ENCODE peak calls at places on chromosomes 6 and 20, in five cellular contexts. One of them, this sample, is unnamed.

GRCh38 chr20:21511485-21511849 is 2.4 kb downstream of the NKX2-2 start:
- DNase-seq in suprapubic skin: no peak
- DNase-seq in ovary: no peak
- DNase-seq in H1: no peak
- DNase-seq in stomach: no peak
- DNase-seq in this sample: no peak

GRCh38 chr6:23137596-23137995 is 568.2 kb downstream of the HDGFL1 start:
- DNase-seq in H1: no peak
- DNase-seq in ovary: no peak
- DNase-seq in stomach: no peak
- DNase-seq in suprapubic skin: no peak
- DNase-seq in this sample: no peak

GRCh38 chr6:149213829-149214228 is 103.7 kb upstream of the TAB2 start:
- DNase-seq in suprapubic skin: no peak
- DNase-seq in stomach: no peak
- DNase-seq in H1: no peak
- DNase-seq in ovary: no peak
- DNase-seq in this sample: no peak

GRCh38 chr6:135919026-135919425 is 67.5 kb downstream of the PDE7B start:
- DNase-seq in H1: no peak
- DNase-seq in ovary: no peak
- DNase-seq in suprapubic skin: no peak
- DNase-seq in stomach: no peak
- DNase-seq in this sample: no peak

GRCh38 chr20:18533491-18533890 is 25.8 kb downstream of the SEC23B start:
- DNase-seq in stomach: no peak
- DNase-seq in suprapubic skin: no peak
- DNase-seq in ovary: no peak
- DNase-seq in H1: no peak
- DNase-seq in this sample: no peak

GRCh38 chr6:123168892-123169851 is 173.1 kb downstream of the CLVS2 start:
- DNase-seq in stomach: no peak
- DNase-seq in H1: no peak
- DNase-seq in suprapubic skin: no peak
- DNase-seq in ovary: no peak
- DNase-seq in this sample: no peak

GRCh38 chr6:33950891-33951889 is 147.4 kb upstream of the MLN start:
- DNase-seq in stomach: no peak
- DNase-seq in H1: no peak
- DNase-seq in ovary: no peak
- DNase-seq in suprapubic skin: no peak
- DNase-seq in this sample: no peak

GRCh38 chr20:53444386-53444785 is 149.3 kb downstream of the ZNF217 start:
- DNase-seq in stomach: no peak
- DNase-seq in ovary: peak; percentile 61
- DNase-seq in suprapubic skin: no peak
- DNase-seq in H1: no peak
- DNase-seq in this sample: no peak

GRCh38 chr6:37123957-37124729 is 45.8 kb upstream of the PIM1 start:
- DNase-seq in stomach: no peak
- DNase-seq in ovary: no peak
- DNase-seq in H1: no peak
- DNase-seq in suprapubic skin: no peak
- DNase-seq in this sample: no peak

GRCh38 chr6:52362443-52363221 is 681 bp downstream of the PAQR8 start:
- DNase-seq in suprapubic skin: peak; percentile 75
- DNase-seq in H1: no peak
- DNase-seq in ovary: peak; percentile 68
- DNase-seq in stomach: peak; percentile 37
- DNase-seq in this sample: peak; percentile 17

GRCh38 chr6:170129691-170130171 is 161.1 kb downstream of the DLL1 start:
- DNase-seq in ovary: peak; percentile 55
- DNase-seq in stomach: peak; percentile 82
- DNase-seq in H1: no peak
- DNase-seq in suprapubic skin: peak; percentile 68
- DNase-seq in this sample: no peak

GRCh38 chr6:40371621-40372020 is 215.5 kb downstream of the LRFN2 start:
- DNase-seq in stomach: no peak
- DNase-seq in ovary: no peak
- DNase-seq in suprapubic skin: no peak
- DNase-seq in H1: no peak
- DNase-seq in this sample: no peak

GRCh38 chr20:17611540-17612286 is 41.8 kb downstream of the DSTN start:
- DNase-seq in ovary: peak; percentile 41
- DNase-seq in suprapubic skin: peak; percentile 69
- DNase-seq in H1: no peak
- DNase-seq in stomach: peak; percentile 72
- DNase-seq in this sample: no peak

GRCh38 chr6:166029506-166029905 is 138.1 kb downstream of the TBXT start:
- DNase-seq in ovary: no peak
- DNase-seq in stomach: no peak
- DNase-seq in suprapubic skin: no peak
- DNase-seq in H1: no peak
- DNase-seq in this sample: no peak

GRCh38 chr20:62142252-62143117 is 709 bp downstream of the PSMA7 start:
- DNase-seq in ovary: peak; percentile 55
- DNase-seq in stomach: peak; percentile 36
- DNase-seq in H1: no peak
- DNase-seq in suprapubic skin: no peak
- DNase-seq in this sample: no peak

GRCh38 chr20:48739395-48740268 is 88.2 kb downstream of the PREX1 start:
- DNase-seq in H1: no peak
- DNase-seq in suprapubic skin: no peak
- DNase-seq in stomach: no peak
- DNase-seq in ovary: no peak
- DNase-seq in this sample: no peak

GRCh38 chr6:121879149-121879548 is 443.7 kb downstream of the GJA1 start:
- DNase-seq in stomach: no peak
- DNase-seq in suprapubic skin: no peak
- DNase-seq in H1: no peak
- DNase-seq in ovary: no peak
- DNase-seq in this sample: no peak

GRCh38 chr20:51482836-51483235 is 59.7 kb downstream of the NFATC2 start:
- DNase-seq in H1: no peak
- DNase-seq in stomach: no peak
- DNase-seq in ovary: no peak
- DNase-seq in suprapubic skin: no peak
- DNase-seq in this sample: no peak

GRCh38 chr6:157198425-157199279 is 124.7 kb downstream of the TMEM242 start:
- DNase-seq in H1: no peak
- DNase-seq in suprapubic skin: peak; percentile 84
- DNase-seq in ovary: no peak
- DNase-seq in stomach: peak; percentile 94
- DNase-seq in this sample: peak; percentile 12

GRCh38 chr6:63643862-63644261 is 8.3 kb downstream of the PHF3 start:
- DNase-seq in H1: no peak
- DNase-seq in stomach: no peak
- DNase-seq in suprapubic skin: no peak
- DNase-seq in ovary: no peak
- DNase-seq in this sample: no peak

DNA sequence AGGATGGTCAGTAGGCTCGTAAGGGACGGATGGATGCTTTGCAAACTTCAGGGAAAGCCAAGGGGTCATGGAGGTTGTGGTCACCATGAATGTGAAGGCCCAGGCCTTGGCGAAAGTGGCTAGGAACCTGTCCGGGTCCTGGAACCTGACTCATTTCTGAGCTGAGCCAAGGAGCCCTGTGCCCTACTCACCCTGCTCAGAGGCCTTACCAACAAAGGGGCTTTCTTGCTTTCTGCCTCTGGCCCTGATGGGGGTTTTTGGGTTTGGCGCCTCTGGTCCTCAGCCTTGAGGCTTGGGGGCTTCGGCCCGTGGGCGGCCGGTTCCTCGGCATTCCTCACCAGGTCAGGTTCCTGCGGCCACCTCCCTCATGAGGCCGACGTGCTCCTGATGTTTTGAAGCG is 155.1 kb downstream of the DTNBP1 start:
- DNase-seq in ovary: no peak
- DNase-seq in stomach: no peak
- DNase-seq in suprapubic skin: peak; percentile 55
- DNase-seq in H1: no peak
- DNase-seq in this sample: no peak
- TF ChIP-seq EP300 in ovary: no peak
- TF ChIP-seq EP300 in stomach: no peak
- TF ChIP-seq EP300 in suprapubic skin: no peak
- TF ChIP-seq EP300 in H1: no peak
- TF ChIP-seq EP300 in this sample: no peak

GRCh38 chr20:57795347-57795697 is 85.5 kb upstream of the PMEPA1 start:
- DNase-seq in stomach: no peak
- DNase-seq in suprapubic skin: no peak
- DNase-seq in ovary: no peak
- DNase-seq in H1: no peak
- DNase-seq in this sample: no peak
- TF ChIP-seq POLR2A in stomach: no peak
- TF ChIP-seq POLR2A in suprapubic skin: no peak
- TF ChIP-seq POLR2A in ovary: no peak
- TF ChIP-seq POLR2A in H1: no peak
- TF ChIP-seq POLR2A in this sample: no peak

GRCh38 chr20:45938727-45939438 is 4.4 kb downstream of the PCIF1 start:
- DNase-seq in ovary: no peak
- DNase-seq in stomach: no peak
- DNase-seq in suprapubic skin: no peak
- DNase-seq in H1: peak; percentile 58
- DNase-seq in this sample: no peak
- H3K36me3 ChIP-seq in ovary: no peaks in the 10 kb centered on the region
- H3K36me3 ChIP-seq in stomach: peaks cover 68% of the 10 kb centered on the region
- H3K36me3 ChIP-seq in suprapubic skin: peaks cover 68% of the 10 kb centered on the region
- H3K36me3 ChIP-seq in H1: peaks cover 39% of the 10 kb centered on the region
- H3K36me3 ChIP-seq in this sample: peaks cover 42% of the 10 kb centered on the region

GRCh38 chr6:21800948-21801438 is 207.4 kb downstream of the SOX4 start:
- DNase-seq in ovary: no peak
- DNase-seq in suprapubic skin: no peak
- DNase-seq in stomach: no peak
- DNase-seq in H1: no peak
- DNase-seq in this sample: no peak
- TF ChIP-seq EP300 in ovary: no peak
- TF ChIP-seq EP300 in suprapubic skin: no peak
- TF ChIP-seq EP300 in stomach: no peak
- TF ChIP-seq EP300 in H1: no peak
- TF ChIP-seq EP300 in this sample: no peak

GRCh38 chr6:147214248-147215227 is 10.3 kb downstream of the STXBP5 start:
- DNase-seq in H1: no peak
- DNase-seq in suprapubic skin: no peak
- DNase-seq in stomach: no peak
- DNase-seq in ovary: no peak
- DNase-seq in this sample: no peak

GRCh38 chr6:147211831-147212230 is 7.6 kb downstream of the STXBP5 start:
- DNase-seq in H1: no peak
- DNase-seq in suprapubic skin: no peak
- DNase-seq in ovary: no peak
- DNase-seq in stomach: no peak
- DNase-seq in this sample: no peak

GRCh38 chr6:147213772-147214171 is 9.6 kb downstream of the STXBP5 start:
- DNase-seq in ovary: no peak
- DNase-seq in suprapubic skin: no peak
- DNase-seq in stomach: no peak
- DNase-seq in H1: no peak
- DNase-seq in this sample: no peak

GRCh38 chr6:147211349-147211748 is 7.1 kb downstream of the STXBP5 start:
- DNase-seq in suprapubic skin: no peak
- DNase-seq in H1: no peak
- DNase-seq in stomach: no peak
- DNase-seq in ovary: no peak
- DNase-seq in this sample: no peak

DNA sequence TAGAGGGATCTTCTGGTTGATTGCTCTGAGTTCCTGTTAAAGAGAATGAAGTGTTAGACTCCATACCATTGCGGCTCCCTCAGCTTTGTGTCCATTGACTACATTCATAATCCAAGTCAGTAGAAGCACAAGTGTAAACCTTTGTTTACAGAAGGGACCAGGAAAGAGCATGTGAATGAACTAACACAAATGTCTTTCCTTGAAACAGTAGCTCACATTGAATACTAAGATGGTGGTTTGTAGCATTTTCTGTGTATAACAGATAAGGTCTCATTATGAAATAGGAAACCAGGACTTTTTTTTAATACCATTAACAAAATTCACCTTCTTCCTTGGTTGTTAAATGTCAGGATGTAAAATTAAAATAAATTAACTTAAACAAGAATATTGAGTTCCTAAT is 8.4 kb downstream of the STXBP5 start:
- DNase-seq in suprapubic skin: no peak
- DNase-seq in ovary: no peak
- DNase-seq in stomach: no peak
- DNase-seq in H1: no peak
- DNase-seq in this sample: no peak
- TF ChIP-seq POLR2A in suprapubic skin: no peak
- TF ChIP-seq POLR2A in ovary: no peak
- TF ChIP-seq POLR2A in stomach: no peak
- TF ChIP-seq POLR2A in H1: no peak
- TF ChIP-seq POLR2A in this sample: no peak

DNA sequence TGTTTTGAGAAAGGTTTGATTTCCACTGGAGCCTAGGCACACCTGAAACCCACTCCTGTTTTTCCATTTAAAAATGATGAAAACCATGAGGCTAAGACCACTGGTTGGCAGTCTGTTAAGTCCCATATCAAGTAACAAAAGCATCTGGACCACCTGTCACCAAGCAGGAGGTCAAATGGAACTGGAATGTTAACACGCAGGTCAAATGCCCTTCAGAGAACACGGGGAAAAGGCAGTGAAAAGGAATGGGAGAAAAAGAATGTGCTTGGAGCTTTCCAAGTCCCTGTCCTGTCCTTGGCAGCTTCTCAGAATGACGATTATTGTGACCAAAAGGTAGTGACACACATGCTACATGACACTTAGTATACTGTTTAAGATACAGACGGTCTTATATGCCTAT is 132.7 kb downstream of the GJA10 start:
- DNase-seq in ovary: no peak
- DNase-seq in H1: no peak
- DNase-seq in suprapubic skin: no peak
- DNase-seq in stomach: no peak
- DNase-seq in this sample: no peak
- H3K36me3 ChIP-seq in ovary: no peaks in the 10 kb centered on the region
- H3K36me3 ChIP-seq in H1: no peaks in the 10 kb centered on the region
- H3K36me3 ChIP-seq in suprapubic skin: no peaks in the 10 kb centered on the region
- H3K36me3 ChIP-seq in stomach: no peaks in the 10 kb centered on the region
- H3K36me3 ChIP-seq in this sample: no peaks in the 10 kb centered on the region

This sample was measured in tibial nerve.